ENCODE peak calls at places on chromosomes 7 and 10, in nine cellular contexts. One of them, this sample, is unnamed.

GRCh38 chr7:157702311-157703023 is 365.7 kb downstream of the DNAJB6 start:
- DNase-seq in H9: no peak
- DNase-seq in trophoblast cell: no peak
- DNase-seq in brain microvascular endothelial cell: no peak
- DNase-seq in dorsolateral prefrontal cortex: peak
- DNase-seq in heart right ventricle: no peak
- DNase-seq in adrenal gland: peak
- DNase-seq in AG04450: no peak
- DNase-seq in GM23248: no peak
- DNase-seq in this sample: no peak

GRCh38 chr7:151339651-151340377 is 1.8 kb upstream of the NUB1 start:
- DNase-seq in H9: no peak
- DNase-seq in trophoblast cell: no peak
- DNase-seq in brain microvascular endothelial cell: no peak
- DNase-seq in dorsolateral prefrontal cortex: no peak
- DNase-seq in heart right ventricle: no peak
- DNase-seq in adrenal gland: no peak
- DNase-seq in AG04450: no peak
- DNase-seq in GM23248: no peak
- DNase-seq in this sample: no peak

GRCh38 chr7:90988523-90988922 is 275.7 kb upstream of the FZD1 start:
- DNase-seq in H9: no peak
- DNase-seq in trophoblast cell: no peak
- DNase-seq in brain microvascular endothelial cell: no peak
- DNase-seq in dorsolateral prefrontal cortex: no peak
- DNase-seq in heart right ventricle: peak
- DNase-seq in adrenal gland: no peak
- DNase-seq in AG04450: no peak
- DNase-seq in GM23248: no peak
- DNase-seq in this sample: no peak

GRCh38 chr7:91357379-91357778 is 93.1 kb downstream of the FZD1 start:
- DNase-seq in H9: no peak
- DNase-seq in trophoblast cell: no peak
- DNase-seq in brain microvascular endothelial cell: no peak
- DNase-seq in dorsolateral prefrontal cortex: no peak
- DNase-seq in heart right ventricle: no peak
- DNase-seq in adrenal gland: no peak
- DNase-seq in AG04450: no peak
- DNase-seq in GM23248: peak
- DNase-seq in this sample: no peak

GRCh38 chr10:24866615-24867583 is 85.5 kb downstream of the PRTFDC1 start:
- DNase-seq in H9: peak
- DNase-seq in trophoblast cell: no peak
- DNase-seq in brain microvascular endothelial cell: peak
- DNase-seq in dorsolateral prefrontal cortex: peak
- DNase-seq in heart right ventricle: peak
- DNase-seq in adrenal gland: peak
- DNase-seq in AG04450: no peak
- DNase-seq in GM23248: peak
- DNase-seq in this sample: peak

GRCh38 chr7:128446306-128446705 is 9.4 kb upstream of the HILPDA start:
- DNase-seq in H9: no peak
- DNase-seq in trophoblast cell: no peak
- DNase-seq in brain microvascular endothelial cell: no peak
- DNase-seq in dorsolateral prefrontal cortex: no peak
- DNase-seq in heart right ventricle: peak
- DNase-seq in adrenal gland: no peak
- DNase-seq in AG04450: no peak
- DNase-seq in GM23248: no peak
- DNase-seq in this sample: no peak

GRCh38 chr7:99173787-99174186 is 29.9 kb upstream of the SMURF1 start:
- DNase-seq in H9: no peak
- DNase-seq in trophoblast cell: no peak
- DNase-seq in brain microvascular endothelial cell: no peak
- DNase-seq in dorsolateral prefrontal cortex: no peak
- DNase-seq in heart right ventricle: no peak
- DNase-seq in adrenal gland: no peak
- DNase-seq in AG04450: no peak
- DNase-seq in GM23248: no peak
- DNase-seq in this sample: no peak

GRCh38 chr10:18005445-18005780 is 53.7 kb downstream of the SLC39A12 start:
- DNase-seq in H9: no peak
- DNase-seq in trophoblast cell: no peak
- DNase-seq in brain microvascular endothelial cell: no peak
- DNase-seq in dorsolateral prefrontal cortex: no peak
- DNase-seq in heart right ventricle: no peak
- DNase-seq in adrenal gland: no peak
- DNase-seq in AG04450: no peak
- DNase-seq in GM23248: no peak
- DNase-seq in this sample: no peak

GRCh38 chr7:15594461-15594860 is 32.6 kb upstream of the AGMO start:
- DNase-seq in H9: no peak
- DNase-seq in trophoblast cell: no peak
- DNase-seq in brain microvascular endothelial cell: no peak
- DNase-seq in dorsolateral prefrontal cortex: no peak
- DNase-seq in heart right ventricle: no peak
- DNase-seq in adrenal gland: no peak
- DNase-seq in AG04450: no peak
- DNase-seq in GM23248: no peak
- DNase-seq in this sample: no peak

GRCh38 chr7:28787116-28787515 is 171.0 kb downstream of the TRIL start:
- DNase-seq in H9: no peak
- DNase-seq in trophoblast cell: no peak
- DNase-seq in brain microvascular endothelial cell: no peak
- DNase-seq in dorsolateral prefrontal cortex: no peak
- DNase-seq in heart right ventricle: no peak
- DNase-seq in adrenal gland: no peak
- DNase-seq in AG04450: no peak
- DNase-seq in GM23248: no peak
- DNase-seq in this sample: no peak

GRCh38 chr7:28785002-28785995 is 172.8 kb downstream of the TRIL start:
- DNase-seq in H9: no peak
- DNase-seq in trophoblast cell: no peak
- DNase-seq in brain microvascular endothelial cell: no peak
- DNase-seq in dorsolateral prefrontal cortex: no peak
- DNase-seq in heart right ventricle: no peak
- DNase-seq in adrenal gland: no peak
- DNase-seq in AG04450: no peak
- DNase-seq in GM23248: no peak
- DNase-seq in this sample: no peak

GRCh38 chr7:28782362-28782761 is 175.8 kb downstream of the TRIL start:
- DNase-seq in H9: no peak
- DNase-seq in trophoblast cell: no peak
- DNase-seq in brain microvascular endothelial cell: no peak
- DNase-seq in dorsolateral prefrontal cortex: no peak
- DNase-seq in heart right ventricle: no peak
- DNase-seq in adrenal gland: no peak
- DNase-seq in AG04450: no peak
- DNase-seq in GM23248: no peak
- DNase-seq in this sample: no peak

GRCh38 chr7:28779929-28780328 is 178.2 kb downstream of the TRIL start:
- DNase-seq in H9: no peak
- DNase-seq in trophoblast cell: no peak
- DNase-seq in brain microvascular endothelial cell: no peak
- DNase-seq in dorsolateral prefrontal cortex: no peak
- DNase-seq in heart right ventricle: no peak
- DNase-seq in adrenal gland: no peak
- DNase-seq in AG04450: no peak
- DNase-seq in GM23248: no peak
- DNase-seq in this sample: no peak

DNA sequence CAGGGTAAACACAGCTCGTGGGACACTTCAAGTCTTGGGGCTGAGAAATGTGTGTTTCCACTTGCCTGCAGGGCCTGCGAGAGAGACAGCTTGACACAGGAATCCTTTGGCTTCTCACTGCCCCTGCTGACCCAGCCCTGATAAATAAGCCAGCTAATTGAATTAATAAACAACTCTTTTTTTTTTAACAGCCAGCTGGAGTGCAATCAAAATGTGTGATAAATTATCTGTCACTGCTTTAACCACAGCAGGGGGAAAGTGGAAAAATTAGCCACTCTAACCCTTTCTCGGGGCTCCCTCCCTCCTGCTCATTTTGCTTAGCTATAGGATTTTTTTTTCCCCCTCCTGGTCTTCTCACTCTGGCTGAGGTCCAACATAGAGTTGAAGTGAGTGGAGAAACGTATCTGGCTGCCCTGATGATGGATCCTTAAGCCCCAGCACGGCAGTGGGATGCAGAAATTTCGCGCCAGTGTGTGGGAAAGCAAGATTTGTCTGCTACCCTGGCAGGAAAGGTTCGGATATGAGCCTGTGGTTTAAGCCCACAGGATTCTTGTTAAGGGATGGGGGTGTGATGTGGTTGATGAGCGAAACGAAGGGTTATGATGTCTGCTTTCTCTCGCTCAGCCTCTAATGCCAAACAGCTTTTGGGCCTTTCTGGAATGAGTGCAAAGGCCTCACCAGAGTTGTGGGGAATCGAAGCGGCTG is 173.8 kb downstream of the TRIL start:
- DNase-seq in H9: no peak
- DNase-seq in trophoblast cell: no peak
- DNase-seq in brain microvascular endothelial cell: no peak
- DNase-seq in dorsolateral prefrontal cortex: no peak
- DNase-seq in heart right ventricle: no peak
- DNase-seq in adrenal gland: no peak
- DNase-seq in AG04450: no peak
- DNase-seq in GM23248: peak
- DNase-seq in this sample: no peak
- H3K27ac ChIP-seq in H9: no peak
- H3K27ac ChIP-seq in trophoblast cell: no peak
- H3K27ac ChIP-seq in brain microvascular endothelial cell: no peak
- H3K27ac ChIP-seq in dorsolateral prefrontal cortex: peak
- H3K27ac ChIP-seq in heart right ventricle: no peak
- H3K27ac ChIP-seq in adrenal gland: no peak
- H3K27ac ChIP-seq in AG04450: no peak
- H3K27ac ChIP-seq in GM23248: peak
- H3K27ac ChIP-seq in this sample: no peak

DNA sequence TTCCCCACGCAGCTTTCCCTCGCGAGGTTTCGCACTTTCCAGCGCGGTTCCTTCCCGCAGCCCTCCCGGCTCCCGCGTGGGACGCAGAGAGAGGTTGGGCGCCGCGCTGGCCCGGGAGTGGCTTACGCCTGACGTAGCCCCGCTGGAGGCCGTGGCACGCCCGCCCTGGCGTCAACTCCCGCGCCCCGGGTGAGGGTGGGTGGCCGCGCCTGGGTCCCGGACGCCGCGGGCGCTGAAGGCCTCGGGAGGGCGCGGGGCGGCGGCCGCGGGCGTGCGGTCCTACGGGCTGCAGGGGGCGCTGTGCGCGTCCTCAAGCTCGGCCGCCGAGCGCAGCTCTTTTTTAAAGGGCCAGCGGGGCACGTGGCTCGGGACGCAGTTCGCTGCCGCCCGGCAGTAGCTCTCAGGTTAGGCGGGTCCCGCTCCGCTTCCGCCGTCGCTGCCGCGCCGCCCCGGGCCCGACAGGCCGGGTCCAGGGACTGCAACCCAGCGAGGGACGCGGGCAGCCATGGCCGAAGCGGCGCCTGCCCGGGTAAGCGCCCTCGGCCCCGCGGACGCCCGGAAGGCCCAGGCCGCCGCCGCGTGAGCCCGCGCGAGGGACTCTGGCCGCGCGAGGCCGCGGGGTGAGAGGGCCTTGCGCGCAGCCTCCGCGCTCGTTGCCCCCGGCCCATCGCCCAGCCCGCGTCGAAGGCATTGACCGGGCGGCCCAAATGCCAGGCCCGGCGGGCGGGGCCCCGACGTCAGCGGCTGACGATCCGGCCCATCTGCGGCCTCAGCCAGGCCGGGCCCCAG is at the start of gene ZNF783:
- DNase-seq in H9: peak
- DNase-seq in trophoblast cell: peak
- DNase-seq in brain microvascular endothelial cell: peak
- DNase-seq in dorsolateral prefrontal cortex: peak
- DNase-seq in heart right ventricle: peak
- DNase-seq in adrenal gland: peak
- DNase-seq in AG04450: peak
- DNase-seq in GM23248: peak
- DNase-seq in this sample: peak
- H3K27ac ChIP-seq in H9: no peak
- H3K27ac ChIP-seq in trophoblast cell: peak
- H3K27ac ChIP-seq in brain microvascular endothelial cell: peak
- H3K27ac ChIP-seq in dorsolateral prefrontal cortex: peak
- H3K27ac ChIP-seq in heart right ventricle: peak
- H3K27ac ChIP-seq in adrenal gland: peak
- H3K27ac ChIP-seq in AG04450: peak
- H3K27ac ChIP-seq in GM23248: peak
- H3K27ac ChIP-seq in this sample: peak

GRCh38 chr7:36204044-36204663 is 51.1 kb downstream of the EEPD1 start:
- DNase-seq in H9: no peak
- DNase-seq in trophoblast cell: no peak
- DNase-seq in brain microvascular endothelial cell: no peak
- DNase-seq in dorsolateral prefrontal cortex: no peak
- DNase-seq in heart right ventricle: no peak
- DNase-seq in adrenal gland: no peak
- DNase-seq in AG04450: no peak
- DNase-seq in GM23248: no peak
- DNase-seq in this sample: no peak
- H3K27ac ChIP-seq in H9: no peak
- H3K27ac ChIP-seq in trophoblast cell: no peak
- H3K27ac ChIP-seq in brain microvascular endothelial cell: no peak
- H3K27ac ChIP-seq in dorsolateral prefrontal cortex: no peak
- H3K27ac ChIP-seq in heart right ventricle: no peak
- H3K27ac ChIP-seq in adrenal gland: no peak
- H3K27ac ChIP-seq in AG04450: no peak
- H3K27ac ChIP-seq in GM23248: no peak
- H3K27ac ChIP-seq in this sample: no peak

GRCh38 chr7:30142710-30143109 is 7.9 kb downstream of the MTURN start:
- DNase-seq in H9: no peak
- DNase-seq in trophoblast cell: peak
- DNase-seq in brain microvascular endothelial cell: peak
- DNase-seq in dorsolateral prefrontal cortex: no peak
- DNase-seq in heart right ventricle: no peak
- DNase-seq in adrenal gland: no peak
- DNase-seq in AG04450: no peak
- DNase-seq in GM23248: peak
- DNase-seq in this sample: peak
- H3K27ac ChIP-seq in H9: no peak
- H3K27ac ChIP-seq in trophoblast cell: no peak
- H3K27ac ChIP-seq in brain microvascular endothelial cell: no peak
- H3K27ac ChIP-seq in dorsolateral prefrontal cortex: peak
- H3K27ac ChIP-seq in heart right ventricle: no peak
- H3K27ac ChIP-seq in adrenal gland: no peak
- H3K27ac ChIP-seq in AG04450: no peak
- H3K27ac ChIP-seq in GM23248: peak
- H3K27ac ChIP-seq in this sample: peak

GRCh38 chr10:20017961-20018360 is 201.7 kb downstream of the PLXDC2 start:
- DNase-seq in H9: no peak
- DNase-seq in trophoblast cell: no peak
- DNase-seq in brain microvascular endothelial cell: peak
- DNase-seq in dorsolateral prefrontal cortex: no peak
- DNase-seq in heart right ventricle: no peak
- DNase-seq in adrenal gland: no peak
- DNase-seq in AG04450: no peak
- DNase-seq in GM23248: peak
- DNase-seq in this sample: no peak

DNA sequence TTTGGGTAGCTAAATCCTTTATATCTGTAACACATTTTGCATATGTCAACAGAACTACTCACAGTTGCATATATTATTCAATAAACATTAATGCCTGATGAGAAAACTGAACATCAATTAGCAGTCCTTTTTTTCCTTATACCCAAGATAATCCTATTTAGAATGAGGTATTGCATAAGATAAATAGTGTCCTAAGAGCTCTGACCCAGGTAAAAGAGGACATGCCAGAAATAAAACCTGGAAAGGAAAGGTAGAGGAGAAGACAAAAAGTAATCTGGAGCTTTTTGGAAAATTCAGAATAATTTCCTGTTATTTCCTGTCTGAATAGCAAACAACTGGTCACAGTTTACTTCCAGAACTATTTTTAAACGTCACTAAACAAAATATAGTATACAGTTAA is 204.4 kb downstream of the PLXDC2 start:
- DNase-seq in H9: no peak
- DNase-seq in trophoblast cell: no peak
- DNase-seq in brain microvascular endothelial cell: no peak
- DNase-seq in dorsolateral prefrontal cortex: no peak
- DNase-seq in heart right ventricle: no peak
- DNase-seq in adrenal gland: no peak
- DNase-seq in AG04450: no peak
- DNase-seq in GM23248: no peak
- DNase-seq in this sample: no peak
- H3K27ac ChIP-seq in H9: no peak
- H3K27ac ChIP-seq in trophoblast cell: no peak
- H3K27ac ChIP-seq in brain microvascular endothelial cell: no peak
- H3K27ac ChIP-seq in dorsolateral prefrontal cortex: no peak
- H3K27ac ChIP-seq in heart right ventricle: no peak
- H3K27ac ChIP-seq in adrenal gland: no peak
- H3K27ac ChIP-seq in AG04450: no peak
- H3K27ac ChIP-seq in GM23248: no peak
- H3K27ac ChIP-seq in this sample: no peak